ENCODE peak calls at places on chromosomes 3 and 15, in seven cellular contexts. One of them, this sample, is unnamed.

GRCh38 chr3:13280856-13281656 is 139.1 kb downstream of the NUP210 start:
- DNase-seq in SK-N-SH: no peak
- DNase-seq in hypothalamus: no peak
- DNase-seq in activated effector memory CD4-positive, alpha-beta T cell treated with anti-CD3 and anti-CD28 coated beads, Interleukin-2, amount 50 U/mL, for 16 hours: no peak
- DNase-seq in mesenchymal stem cell: peak
- DNase-seq in hippocampal formation: no peak
- DNase-seq in glomerular endothelial cell: no peak
- DNase-seq in this sample: no peak

GRCh38 chr3:30167511-30168135 is 438.8 kb upstream of the TGFBR2 start:
- DNase-seq in SK-N-SH: no peak
- DNase-seq in hippocampal formation: peak
- DNase-seq in activated effector memory CD4-positive, alpha-beta T cell treated with anti-CD3 and anti-CD28 coated beads, Interleukin-2, amount 50 U/mL, for 16 hours: no peak
- DNase-seq in mesenchymal stem cell: peak
- DNase-seq in glomerular endothelial cell: no peak
- DNase-seq in hypothalamus: no peak
- DNase-seq in this sample: no peak

GRCh38 chr3:37899101-37899707 is 37.5 kb downstream of the CTDSPL start:
- DNase-seq in hypothalamus: no peak
- DNase-seq in mesenchymal stem cell: no peak
- DNase-seq in glomerular endothelial cell: no peak
- DNase-seq in hippocampal formation: no peak
- DNase-seq in activated effector memory CD4-positive, alpha-beta T cell treated with anti-CD3 and anti-CD28 coated beads, Interleukin-2, amount 50 U/mL, for 16 hours: no peak
- DNase-seq in SK-N-SH: no peak
- DNase-seq in this sample: no peak

GRCh38 chr15:39454189-39454986 is 126.5 kb upstream of the THBS1 start:
- DNase-seq in hippocampal formation: no peak
- DNase-seq in activated effector memory CD4-positive, alpha-beta T cell treated with anti-CD3 and anti-CD28 coated beads, Interleukin-2, amount 50 U/mL, for 16 hours: no peak
- DNase-seq in mesenchymal stem cell: peak
- DNase-seq in SK-N-SH: peak
- DNase-seq in glomerular endothelial cell: no peak
- DNase-seq in hypothalamus: no peak
- DNase-seq in this sample: no peak

GRCh38 chr15:77024273-77025065 is 29.5 kb downstream of the PSTPIP1 start:
- DNase-seq in activated effector memory CD4-positive, alpha-beta T cell treated with anti-CD3 and anti-CD28 coated beads, Interleukin-2, amount 50 U/mL, for 16 hours: peak
- DNase-seq in glomerular endothelial cell: no peak
- DNase-seq in hippocampal formation: peak
- DNase-seq in SK-N-SH: peak
- DNase-seq in hypothalamus: peak
- DNase-seq in mesenchymal stem cell: peak
- DNase-seq in this sample: peak

GRCh38 chr3:88334187-88334868 is 184.6 kb downstream of the C3orf38 start:
- DNase-seq in activated effector memory CD4-positive, alpha-beta T cell treated with anti-CD3 and anti-CD28 coated beads, Interleukin-2, amount 50 U/mL, for 16 hours: no peak
- DNase-seq in SK-N-SH: no peak
- DNase-seq in hippocampal formation: no peak
- DNase-seq in hypothalamus: no peak
- DNase-seq in mesenchymal stem cell: no peak
- DNase-seq in glomerular endothelial cell: no peak
- DNase-seq in this sample: no peak

GRCh38 chr15:32886441-32886840 is 168.6 kb downstream of the GREM1 start:
- DNase-seq in activated effector memory CD4-positive, alpha-beta T cell treated with anti-CD3 and anti-CD28 coated beads, Interleukin-2, amount 50 U/mL, for 16 hours: no peak
- DNase-seq in glomerular endothelial cell: no peak
- DNase-seq in mesenchymal stem cell: no peak
- DNase-seq in SK-N-SH: no peak
- DNase-seq in hypothalamus: no peak
- DNase-seq in hippocampal formation: no peak
- DNase-seq in this sample: no peak

GRCh38 chr3:151890721-151891141 is 17.3 kb downstream of the SUCNR1 start:
- DNase-seq in activated effector memory CD4-positive, alpha-beta T cell treated with anti-CD3 and anti-CD28 coated beads, Interleukin-2, amount 50 U/mL, for 16 hours: no peak
- DNase-seq in glomerular endothelial cell: no peak
- DNase-seq in SK-N-SH: no peak
- DNase-seq in mesenchymal stem cell: no peak
- DNase-seq in hypothalamus: no peak
- DNase-seq in hippocampal formation: no peak
- DNase-seq in this sample: no peak

GRCh38 chr15:34821907-34822306 is 26.6 kb upstream of the ACTC1 start:
- DNase-seq in SK-N-SH: no peak
- DNase-seq in activated effector memory CD4-positive, alpha-beta T cell treated with anti-CD3 and anti-CD28 coated beads, Interleukin-2, amount 50 U/mL, for 16 hours: no peak
- DNase-seq in glomerular endothelial cell: no peak
- DNase-seq in mesenchymal stem cell: no peak
- DNase-seq in hippocampal formation: no peak
- DNase-seq in hypothalamus: no peak
- DNase-seq in this sample: no peak

GRCh38 chr3:79314962-79315361 is 452.8 kb downstream of the ROBO1 start:
- DNase-seq in hypothalamus: no peak
- DNase-seq in SK-N-SH: no peak
- DNase-seq in activated effector memory CD4-positive, alpha-beta T cell treated with anti-CD3 and anti-CD28 coated beads, Interleukin-2, amount 50 U/mL, for 16 hours: no peak
- DNase-seq in mesenchymal stem cell: no peak
- DNase-seq in hippocampal formation: no peak
- DNase-seq in glomerular endothelial cell: no peak
- DNase-seq in this sample: no peak

GRCh38 chr3:127206154-127206553 is 13.2 kb downstream of the PRR23E start:
- DNase-seq in hippocampal formation: no peak
- DNase-seq in glomerular endothelial cell: no peak
- DNase-seq in hypothalamus: no peak
- DNase-seq in SK-N-SH: no peak
- DNase-seq in mesenchymal stem cell: no peak
- DNase-seq in activated effector memory CD4-positive, alpha-beta T cell treated with anti-CD3 and anti-CD28 coated beads, Interleukin-2, amount 50 U/mL, for 16 hours: no peak
- DNase-seq in this sample: no peak

This sample was measured in mesenteric fat pad.